ENCODE peak calls at places on chromosome 22, in seven cellular contexts. G is WTC11, Z is PC-3, M is spleen, U is RCC 7860, P is progenitor cell of endocrine pancreas, K is Right ventricle myocardium superior. W is an unnamed sample.

GRCh38 chr22:48901324-48901723 is 926.3 kb downstream of the BRD1 start:
- DNase-seq in G (no peak), Z (no peak), M (no peak), U (no peak), P (no peak), K (no peak), W (no peak)

GRCh38 chr22:19998232-19998951 is 18.2 kb downstream of the ARVCF start:
- DNase-seq in G (no peak), Z (no peak), M (peak; percentile 58), U (no peak), P (no peak), K (peak; percentile 29), W (peak; percentile 48)

GRCh38 chr22:40101417-40102101 is 76.2 kb upstream of the TNRC6B start:
- DNase-seq in G (no peak), Z (no peak), M (no peak), U (no peak), P (no peak), K (no peak), W (no peak)

GRCh38 chr22:37377927-37378326 is 49.4 kb downstream of the ELFN2 start:
- DNase-seq in G (no peak), Z (no peak), M (no peak), U (no peak), P (no peak), K (no peak), W (no peak)

GRCh38 chr22:21650823-21651520 is 8.9 kb downstream of the SDF2L1 start:
- DNase-seq in G (no peak), Z (no peak), M (no peak), U (no peak), P (no peak), K (no peak), W (no peak)

GRCh38 chr22:33811686-33812085 is 108.6 kb downstream of the LARGE1 start:
- DNase-seq in G (no peak), Z (no peak), M (no peak), U (no peak), P (no peak), K (peak; percentile 64), W (no peak)

GRCh38 chr22:48153726-48154125 is 1391.3 kb downstream of the TBC1D22A start:
- DNase-seq in G (no peak), Z (no peak), M (no peak), U (no peak), P (no peak), K (no peak), W (no peak)

GRCh38 chr22:37162221-37163095 is 12.7 kb upstream of the IL2RB start:
- DNase-seq in G (no peak), Z (no peak), M (peak; percentile 82), U (no peak), P (no peak), K (no peak), W (no peak)

GRCh38 chr22:35752172-35752832 is 34.6 kb downstream of the APOL5 start:
- DNase-seq in G (no peak), Z (no peak), M (no peak), U (no peak), P (no peak), K (no peak), W (no peak)

GRCh38 chr22:22201925-22202343 is 42.7 kb upstream of the VPREB1 start:
- DNase-seq in G (no peak), Z (no peak), M (no peak), U (no peak), P (no peak), K (no peak), W (no peak)

GRCh38 chr22:32619614-32620426 is 145.2 kb downstream of the FBXO7 start:
- DNase-seq in G (no peak), Z (peak; percentile 2), M (peak; percentile 42), U (peak; percentile 60), P (no peak), K (peak; percentile 78), W (no peak)

GRCh38 chr22:20013382-20013871 is 3.2 kb downstream of the ARVCF start:
- DNase-seq in G (peak; percentile 91), Z (no peak), M (peak; percentile 86), U (no peak), P (peak; percentile 78), K (peak; percentile 81), W (peak; percentile 94)